ENCODE peak calls at places on chromosomes 12 and 14, in ten cellular contexts. Q is heart right ventricle; E is psoas muscle; X is hepatocyte; G is H9; R is CD8-positive, alpha-beta T cell; V is gastrocnemius medialis; H is PC-9; C is transverse colon; P is kidney. J is an unnamed sample. For H3K4me1, the result is how much of the 10 kb centered on the place peaks cover.

GRCh38 chr12:19121449-19122018 is 8.0 kb upstream of the PLEKHA5 start:
- DNase-seq in V (no peak), H (no peak), E (no peak), X (no peak), R (no peak), G (no peak), C (no peak), P (no peak), Q (no peak), J (no peak)

GRCh38 chr12:129961111-129961510 is 57.3 kb upstream of the TMEM132D start:
- DNase-seq in P (no peak), X (no peak), H (no peak), C (no peak), R (no peak), V (no peak), E (no peak), G (no peak), Q (no peak), J (peak)

GRCh38 chr12:68499616-68500015 is 111.1 kb upstream of the RAP1B start:
- DNase-seq in V (no peak), R (no peak), C (no peak), X (no peak), Q (no peak), H (no peak), P (no peak), G (no peak), E (no peak), J (no peak)

GRCh38 chr12:61414470-61414869 is 845.7 kb upstream of the USP15 start:
- DNase-seq in G (no peak), Q (no peak), P (no peak), C (no peak), X (no peak), V (no peak), R (no peak), E (no peak), H (no peak), J (peak)

GRCh38 chr12:15541996-15542631 is 219.8 kb downstream of the PTPRO start:
- DNase-seq in P (no peak), H (no peak), R (no peak), C (no peak), V (no peak), E (no peak), Q (no peak), G (no peak), X (no peak), J (no peak)

GRCh38 chr12:130920711-130921381 is 32.9 kb upstream of the ADGRD1 start:
- DNase-seq in H (no peak), C (peak), Q (peak), X (peak), V (peak), P (no peak), E (peak), R (no peak), G (no peak), J (no peak)

GRCh38 chr12:4277856-4278581 is 4.5 kb downstream of the CCND2 start:
- DNase-seq in P (no peak), G (peak), X (no peak), Q (no peak), V (no peak), E (no peak), H (no peak), R (no peak), C (no peak), J (peak)

GRCh38 chr14:105267820-105268548 is 19.7 kb downstream of the BTBD6 start:
- DNase-seq in G (no peak), E (no peak), R (no peak), H (no peak), X (no peak), V (peak), P (no peak), C (no peak), Q (no peak), J (no peak)

GRCh38 chr14:25904446-25904845 is 693.4 kb downstream of the NOVA1 start:
- DNase-seq in V (no peak), H (no peak), X (no peak), Q (no peak), C (no peak), P (no peak), G (no peak), R (no peak), E (no peak), J (no peak)

GRCh38 chr12:124129132-124129531 is 156.1 kb downstream of the ZNF664 start:
- DNase-seq in Q (no peak), R (no peak), P (no peak), X (no peak), C (no peak), H (no peak), G (no peak), V (no peak), E (no peak), J (no peak)

GRCh38 chr12:104648746-104649145 is 192.0 kb downstream of the CHST11 start:
- DNase-seq in E (no peak), H (no peak), Q (no peak), V (no peak), C (no peak), P (no peak), X (no peak), R (no peak), G (no peak), J (no peak)

GRCh38 chr12:104643093-104643646 is 186.4 kb downstream of the CHST11 start:
- DNase-seq in R (no peak), E (no peak), Q (no peak), V (no peak), X (no peak), H (no peak), P (no peak), G (no peak), C (no peak), J (no peak)

GRCh38 chr12:104641862-104642261 is 185.1 kb downstream of the CHST11 start:
- DNase-seq in P (no peak), V (no peak), G (no peak), Q (no peak), R (no peak), C (peak), X (no peak), E (no peak), H (no peak), J (no peak)

GRCh38 chr12:104649217-104649834 is 192.6 kb downstream of the CHST11 start:
- DNase-seq in G (no peak), P (no peak), C (no peak), X (no peak), E (no peak), R (no peak), H (no peak), Q (no peak), V (no peak), J (no peak)

DNA sequence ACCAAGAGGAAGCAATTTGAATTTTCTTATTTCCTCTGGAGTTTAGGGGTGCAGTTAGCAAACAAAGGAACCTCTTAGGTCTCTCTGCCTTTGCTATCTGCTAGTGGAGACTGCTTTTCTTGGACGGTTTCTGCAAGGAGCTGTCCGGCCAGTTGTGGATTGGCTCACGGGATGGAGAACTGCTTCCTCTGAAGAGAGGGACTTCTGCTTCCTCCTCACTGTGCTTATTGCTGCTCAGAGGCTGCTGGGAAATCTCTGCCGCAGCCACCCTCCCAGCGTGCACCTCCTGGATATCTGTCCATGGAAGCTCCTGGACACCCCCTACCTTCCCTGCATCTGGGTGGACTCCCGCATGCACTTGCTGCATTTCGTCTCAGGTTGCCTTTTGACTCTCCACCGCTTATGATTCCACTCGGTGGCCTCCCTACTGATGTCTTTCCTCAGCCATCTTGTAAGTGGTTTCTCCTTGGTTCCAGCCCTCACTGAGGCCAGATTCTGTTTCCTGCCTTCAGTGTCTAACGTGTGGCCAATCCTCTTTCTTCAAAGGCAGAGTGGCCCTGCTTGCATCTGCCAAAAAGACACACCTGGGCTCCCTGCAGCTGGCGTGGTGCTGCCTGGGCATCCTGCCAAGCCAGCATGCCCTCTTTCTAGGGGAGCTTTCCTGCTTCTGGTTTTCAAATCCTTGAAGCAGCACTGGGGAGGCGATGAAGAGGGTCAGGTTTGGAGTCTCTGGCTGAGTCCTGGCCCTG is 187.3 kb downstream of the CHST11 start:
- DNase-seq in Q (no peak), C (peak), E (no peak), V (peak), G (no peak), R (no peak), P (no peak), H (peak), X (no peak), J (peak)
- H3K27ac ChIP-seq in Q (peak), C (peak), E (no peak), V (no peak), G (no peak), R (no peak), P (no peak), H (no peak), X (no peak), J (no peak)

GRCh38 chr12:51320695-51321320 is 3.2 kb downstream of the BIN2 start:
- DNase-seq in E (no peak), X (peak), Q (no peak), H (no peak), C (peak), P (no peak), V (no peak), G (peak), R (no peak), J (no peak)

GRCh38 chr12:51321882-51322281 is 2.1 kb downstream of the BIN2 start:
- DNase-seq in Q (no peak), X (no peak), V (no peak), P (no peak), G (no peak), E (no peak), C (no peak), H (peak), R (no peak), J (no peak)

GRCh38 chr12:51323317-51323960 is 535 bp downstream of the BIN2 start:
- DNase-seq in R (peak), H (no peak), G (no peak), P (no peak), Q (no peak), E (no peak), V (no peak), X (no peak), C (peak), J (no peak)

GRCh38 chr12:51323966-51324895 is at the start of gene BIN2:
- DNase-seq in E (peak), Q (peak), G (no peak), C (peak), P (peak), H (no peak), R (peak), X (no peak), V (peak), J (no peak)

GRCh38 chr12:51322452-51322851 is 1.5 kb downstream of the BIN2 start:
- DNase-seq in R (no peak), H (no peak), P (no peak), C (no peak), E (no peak), Q (no peak), V (no peak), X (no peak), G (no peak), J (no peak)
- H3K4me1 ChIP-seq in R (half or more), H (half or more), P (under half), C (under half), E (under half), Q (under half), V (under half), X (under half), G (under half), J (under half)

GRCh38 chr14:22978873-22979671 is 3.3 kb downstream of the AJUBA start:
- DNase-seq in R (no peak), G (no peak), H (peak), V (no peak), X (peak), C (no peak), Q (no peak), P (no peak), E (no peak), J (peak)
- H3K27ac ChIP-seq in R (no peak), G (peak), H (peak), V (no peak), X (peak), C (peak), Q (peak), P (no peak), E (no peak), J (peak)

DNA sequence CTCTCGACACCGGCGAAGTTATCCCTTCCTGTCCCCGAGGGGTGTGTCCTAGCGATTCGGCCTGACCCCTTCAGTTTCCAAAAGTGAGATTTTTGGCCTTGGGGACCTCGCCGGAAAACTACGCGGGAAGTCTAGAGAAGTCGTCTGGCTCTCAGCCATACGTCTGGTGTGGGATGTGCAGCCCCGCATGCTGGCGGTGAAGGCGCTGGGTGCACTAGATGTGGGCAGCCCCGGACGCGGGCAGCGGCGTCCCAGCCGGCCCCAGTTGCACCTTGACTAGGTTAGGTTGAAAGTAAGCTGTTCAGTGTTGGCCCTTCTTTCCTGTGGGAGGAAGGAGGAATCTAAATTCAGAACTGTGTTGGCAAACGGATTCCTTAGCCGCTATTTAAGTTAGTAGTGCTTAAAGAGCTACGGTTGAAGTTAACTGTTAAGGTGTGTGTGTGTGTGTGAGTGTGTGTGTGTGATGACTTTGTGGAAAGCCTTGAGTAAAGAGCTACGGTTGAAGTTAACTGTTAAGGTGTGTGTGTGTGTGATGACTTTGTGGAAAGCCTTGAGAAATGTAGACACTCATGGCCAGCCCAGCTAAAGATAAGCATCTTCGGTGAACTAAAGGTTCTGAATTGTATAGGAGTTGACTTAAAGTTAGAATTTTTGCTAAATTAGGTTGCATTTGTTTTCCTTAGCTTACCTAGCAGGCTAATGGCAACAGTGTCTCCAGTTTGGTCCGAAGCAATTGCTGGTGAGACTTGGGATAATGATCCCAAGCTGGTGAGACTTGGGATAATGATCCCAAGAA is 1.2 kb downstream of the KTN1 start:
- DNase-seq in X (peak), H (no peak), G (peak), V (peak), R (peak), E (peak), C (peak), Q (peak), P (peak), J (peak)
- H3K4me1 ChIP-seq in X (under half), H (half or more), G (under half), V (half or more), R (half or more), E (half or more), C (half or more), Q (half or more), P (under half), J (under half)

J was measured in foreskin keratinocyte.